ENCODE peak calls at places on chromosome 17, in seven cellular contexts. Y, A, E, G, M, V and T are unnamed samples.

GRCh38 chr17:29567362-29568330 is 809 bp upstream of the ABHD15 start:
- DNase-seq in Y (peak), A (peak), E (peak), G (peak), M (peak), V (peak), T (no peak)

GRCh38 chr17:58084317-58084981 is 1.2 kb downstream of the DYNLL2 start:
- DNase-seq in Y (peak), A (no peak), E (peak), G (no peak), M (peak), V (no peak), T (no peak)

GRCh38 chr17:16120937-16121336 is 94.4 kb downstream of the NCOR1 start:
- DNase-seq in Y (no peak), A (no peak), E (no peak), G (peak), M (no peak), V (no peak), T (no peak)

GRCh38 chr17:56838687-56839086 is 4.7 kb downstream of the DGKE start:
- DNase-seq in Y (no peak), A (no peak), E (no peak), G (no peak), M (no peak), V (no peak), T (no peak)

GRCh38 chr17:253091-253846 is 71.8 kb upstream of the DOC2B start:
- DNase-seq in Y (no peak), A (no peak), E (no peak), G (peak), M (peak), V (no peak), T (no peak)

GRCh38 chr17:68293490-68294195 is 2.3 kb downstream of the ARSG start:
- DNase-seq in Y (no peak), A (no peak), E (no peak), G (no peak), M (no peak), V (no peak), T (no peak)

GRCh38 chr17:35117984-35118383 is 1.7 kb downstream of the RAD51D start:
- DNase-seq in Y (no peak), A (no peak), E (no peak), G (no peak), M (no peak), V (no peak), T (no peak)

GRCh38 chr17:82966415-82966814 is 113.0 kb upstream of the METRNL start:
- DNase-seq in Y (no peak), A (no peak), E (no peak), G (no peak), M (no peak), V (no peak), T (no peak)

GRCh38 chr17:79664925-79665738 is 54.3 kb upstream of the RBFOX3 start:
- DNase-seq in Y (no peak), A (no peak), E (no peak), G (peak), M (peak), V (peak), T (no peak)

GRCh38 chr17:66746736-66747135 is 88.2 kb upstream of the CACNG5 start:
- DNase-seq in Y (no peak), A (no peak), E (no peak), G (no peak), M (no peak), V (no peak), T (no peak)

GRCh38 chr17:38715216-38715943 is 10.3 kb downstream of the MLLT6 start:
- DNase-seq in Y (no peak), A (no peak), E (no peak), G (no peak), M (no peak), V (no peak), T (no peak)

GRCh38 chr17:47820023-47820789 is 1.4 kb downstream of the OSBPL7 start:
- DNase-seq in Y (no peak), A (no peak), E (no peak), G (no peak), M (no peak), V (no peak), T (no peak)

GRCh38 chr17:75501378-75502071 is 13.8 kb downstream of the CASKIN2 start:
- DNase-seq in Y (no peak), A (no peak), E (no peak), G (peak), M (peak), V (no peak), T (no peak)

GRCh38 chr17:50345443-50346312 is at the start of gene XYLT2:
- DNase-seq in Y (peak), A (peak), E (peak), G (peak), M (peak), V (peak), T (peak)

GRCh38 chr17:66220079-66220835 is 9.0 kb downstream of the APOH start:
- DNase-seq in Y (no peak), A (no peak), E (no peak), G (no peak), M (no peak), V (no peak), T (no peak)

GRCh38 chr17:74862108-74862901 is 2.6 kb upstream of the GRIN2C start:
- DNase-seq in Y (peak), A (peak), E (no peak), G (peak), M (peak), V (peak), T (no peak)

GRCh38 chr17:79714129-79714528 is 16.6 kb upstream of the ENPP7 start:
- DNase-seq in Y (no peak), A (no peak), E (no peak), G (no peak), M (no peak), V (no peak), T (no peak)

GRCh38 chr17:40813804-40814203 is 8.6 kb downstream of the KRT10 start:
- DNase-seq in Y (no peak), A (no peak), E (no peak), G (no peak), M (no peak), V (no peak), T (no peak)

GRCh38 chr17:28956861-28957260 is 5.5 kb upstream of the PHF12 start:
- DNase-seq in Y (no peak), A (no peak), E (no peak), G (no peak), M (no peak), V (no peak), T (no peak)

GRCh38 chr17:7589204-7589868 is 558 bp downstream of the SOX15 start:
- DNase-seq in Y (peak), A (peak), E (peak), G (peak), M (peak), V (peak), T (no peak)

GRCh38 chr17:78421534-78422266 is 43.3 kb downstream of the PGS1 start:
- DNase-seq in Y (peak), A (peak), E (peak), G (peak), M (peak), V (peak), T (peak)

GRCh38 chr17:76697702-76698465 is 12.9 kb downstream of the MXRA7 start:
- DNase-seq in Y (no peak), A (no peak), E (no peak), G (no peak), M (peak), V (no peak), T (no peak)

GRCh38 chr17:6546069-6546718 is 10.2 kb downstream of the PITPNM3 start:
- DNase-seq in Y (no peak), A (no peak), E (no peak), G (no peak), M (no peak), V (no peak), T (no peak)

GRCh38 chr17:75552847-75553552 is 27.5 kb downstream of the LLGL2 start:
- DNase-seq in Y (no peak), A (no peak), E (no peak), G (no peak), M (no peak), V (no peak), T (no peak)

GRCh38 chr17:57288034-57288752 is 31.9 kb downstream of the MSI2 start:
- DNase-seq in Y (no peak), A (no peak), E (no peak), G (no peak), M (peak), V (no peak), T (no peak)

GRCh38 chr17:50903604-50904521 is 37.7 kb upstream of the TOB1 start:
- DNase-seq in Y (peak), A (no peak), E (no peak), G (no peak), M (peak), V (no peak), T (no peak)

GRCh38 chr17:37885136-37885535 is 39.1 kb upstream of the TBC1D3K start:
- DNase-seq in Y (no peak), A (no peak), E (no peak), G (no peak), M (no peak), V (no peak), T (no peak)

GRCh38 chr17:15978606-15979005 is 20.9 kb downstream of the ZSWIM7 start:
- DNase-seq in Y (no peak), A (no peak), E (no peak), G (no peak), M (no peak), V (no peak), T (no peak)

GRCh38 chr17:49249292-49249794 is 18.8 kb upstream of the PHOSPHO1 start:
- DNase-seq in Y (no peak), A (no peak), E (no peak), G (no peak), M (peak), V (no peak), T (no peak)

GRCh38 chr17:63634163-63634562 is 11.9 kb downstream of the MAP3K3 start:
- DNase-seq in Y (no peak), A (no peak), E (no peak), G (no peak), M (no peak), V (no peak), T (no peak)

GRCh38 chr17:82750241-82750905 is 1.5 kb upstream of the TBCD start:
- DNase-seq in Y (no peak), A (no peak), E (no peak), G (no peak), M (peak), V (no peak), T (no peak)

GRCh38 chr17:57608369-57609124 is 136.6 kb downstream of the CCDC182 start:
- DNase-seq in Y (no peak), A (no peak), E (no peak), G (no peak), M (no peak), V (no peak), T (no peak)

GRCh38 chr17:77521076-77521475 is 380.3 kb downstream of the SEC14L1 start:
- DNase-seq in Y (no peak), A (no peak), E (no peak), G (no peak), M (no peak), V (no peak), T (no peak)

GRCh38 chr17:49104511-49105074 is 28.0 kb upstream of the B4GALNT2 start:
- DNase-seq in Y (no peak), A (no peak), E (no peak), G (no peak), M (no peak), V (no peak), T (no peak)

GRCh38 chr17:36463916-36464764 is 22.3 kb upstream of the ZNHIT3 start:
- DNase-seq in Y (peak), A (no peak), E (no peak), G (peak), M (peak), V (peak), T (no peak)

GRCh38 chr17:81419333-81419885 is 24.2 kb downstream of the BAHCC1 start:
- DNase-seq in Y (no peak), A (peak), E (peak), G (peak), M (peak), V (no peak), T (peak)

GRCh38 chr17:21034350-21035235 is 8.2 kb downstream of the USP22 start:
- DNase-seq in Y (peak), A (no peak), E (no peak), G (no peak), M (no peak), V (no peak), T (no peak)

GRCh38 chr17:31379796-31380195 is 11.7 kb upstream of the RAB11FIP4 start:
- DNase-seq in Y (no peak), A (no peak), E (no peak), G (no peak), M (no peak), V (no peak), T (no peak)